ENCODE peak calls at places on chromosomes 5 and 9, in four cellular contexts. One of them, this sample, is unnamed.

GRCh38 chr9:21989440-21990189 is 4.6 kb downstream of the CDKN2A start:
- DNase-seq in GM12891: no peak
- DNase-seq in GM12865: no peak
- DNase-seq in stimulated activated effector memory CD8-positive, alpha-beta T cell treated with anti-CD3 and anti-CD28 coated beads, Interleukin-12 subunit alpha, Interleukin-12 subunit beta, amount 100 ng/mL, for 72 hours: no peak
- DNase-seq in this sample: no peak

GRCh38 chr5:81763294-81763928 is 12.5 kb upstream of the SSBP2 start:
- DNase-seq in GM12865: no peak
- DNase-seq in GM12891: no peak
- DNase-seq in stimulated activated effector memory CD8-positive, alpha-beta T cell treated with anti-CD3 and anti-CD28 coated beads, Interleukin-12 subunit alpha, Interleukin-12 subunit beta, amount 100 ng/mL, for 72 hours: no peak
- DNase-seq in this sample: no peak

GRCh38 chr5:24135536-24135935 is 509.2 kb downstream of the CDH10 start:
- DNase-seq in stimulated activated effector memory CD8-positive, alpha-beta T cell treated with anti-CD3 and anti-CD28 coated beads, Interleukin-12 subunit alpha, Interleukin-12 subunit beta, amount 100 ng/mL, for 72 hours: no peak
- DNase-seq in GM12865: no peak
- DNase-seq in GM12891: no peak
- DNase-seq in this sample: no peak

GRCh38 chr5:85108471-85108870 is 723.8 kb upstream of the EDIL3 start:
- DNase-seq in GM12865: no peak
- DNase-seq in stimulated activated effector memory CD8-positive, alpha-beta T cell treated with anti-CD3 and anti-CD28 coated beads, Interleukin-12 subunit alpha, Interleukin-12 subunit beta, amount 100 ng/mL, for 72 hours: no peak
- DNase-seq in GM12891: no peak
- DNase-seq in this sample: no peak

GRCh38 chr9:114371986-114372917 is 15.5 kb downstream of the AKNA start:
- DNase-seq in GM12865: peak; percentile 60
- DNase-seq in stimulated activated effector memory CD8-positive, alpha-beta T cell treated with anti-CD3 and anti-CD28 coated beads, Interleukin-12 subunit alpha, Interleukin-12 subunit beta, amount 100 ng/mL, for 72 hours: no peak
- DNase-seq in GM12891: no peak
- DNase-seq in this sample: no peak

GRCh38 chr9:121372563-121373400 is 2.7 kb upstream of the STOM start:
- DNase-seq in GM12891: no peak
- DNase-seq in stimulated activated effector memory CD8-positive, alpha-beta T cell treated with anti-CD3 and anti-CD28 coated beads, Interleukin-12 subunit alpha, Interleukin-12 subunit beta, amount 100 ng/mL, for 72 hours: no peak
- DNase-seq in GM12865: no peak
- DNase-seq in this sample: no peak

GRCh38 chr5:1264211-1264610 is 30.7 kb downstream of the TERT start:
- DNase-seq in GM12865: no peak
- DNase-seq in stimulated activated effector memory CD8-positive, alpha-beta T cell treated with anti-CD3 and anti-CD28 coated beads, Interleukin-12 subunit alpha, Interleukin-12 subunit beta, amount 100 ng/mL, for 72 hours: no peak
- DNase-seq in GM12891: no peak
- DNase-seq in this sample: no peak

GRCh38 chr9:32490601-32491000 is 35.4 kb downstream of the RIGI start:
- DNase-seq in stimulated activated effector memory CD8-positive, alpha-beta T cell treated with anti-CD3 and anti-CD28 coated beads, Interleukin-12 subunit alpha, Interleukin-12 subunit beta, amount 100 ng/mL, for 72 hours: no peak
- DNase-seq in GM12865: no peak
- DNase-seq in GM12891: no peak
- DNase-seq in this sample: no peak

GRCh38 chr5:142360607-142361120 is 35.8 kb upstream of the SPRY4 start:
- DNase-seq in stimulated activated effector memory CD8-positive, alpha-beta T cell treated with anti-CD3 and anti-CD28 coated beads, Interleukin-12 subunit alpha, Interleukin-12 subunit beta, amount 100 ng/mL, for 72 hours: no peak
- DNase-seq in GM12865: no peak
- DNase-seq in GM12891: no peak
- DNase-seq in this sample: no peak

GRCh38 chr5:36575367-36575781 is 31.0 kb upstream of the SLC1A3 start:
- DNase-seq in GM12891: no peak
- DNase-seq in GM12865: no peak
- DNase-seq in stimulated activated effector memory CD8-positive, alpha-beta T cell treated with anti-CD3 and anti-CD28 coated beads, Interleukin-12 subunit alpha, Interleukin-12 subunit beta, amount 100 ng/mL, for 72 hours: no peak
- DNase-seq in this sample: no peak